ENCODE peak calls at places on chromosomes 2 and 18, in five cellular contexts. X is HepG2, W is K562, C is H1, Q is GM12878. B is an unnamed sample.

GRCh38 chr2:194842871-194843270 is 814.2 kb upstream of the SLC39A10 start:
- DNase-seq in X (no peak), Q (no peak), C (no peak), W (no peak), B (no peak)

GRCh38 chr2:54482725-54483124 is 26.6 kb downstream of the SPTBN1 start:
- DNase-seq in Q (no peak), C (no peak), W (no peak), X (peak), B (no peak)

GRCh38 chr2:215022418-215022817 is 116.0 kb downstream of the ABCA12 start:
- DNase-seq in C (no peak), Q (no peak), W (no peak), X (no peak), B (no peak)

GRCh38 chr18:13067966-13068365 is 76.8 kb downstream of the CEP192 start:
- DNase-seq in C (no peak), Q (no peak), X (no peak), W (no peak), B (no peak)

GRCh38 chr18:23131693-23132319 is 3.5 kb upstream of the CABLES1 start:
- DNase-seq in C (no peak), Q (peak), W (peak), X (peak), B (peak)

GRCh38 chr18:28735731-28736130 is 558.8 kb upstream of the CDH2 start:
- DNase-seq in X (no peak), Q (no peak), C (no peak), W (no peak), B (peak)

GRCh38 chr2:202108345-202108744 is 35.3 kb downstream of the KIAA2012 start:
- DNase-seq in X (no peak), W (no peak), C (no peak), Q (no peak), B (no peak)

GRCh38 chr2:64402876-64403275 is 51.1 kb upstream of the LGALSL start:
- DNase-seq in C (no peak), Q (no peak), X (no peak), W (peak), B (no peak)

GRCh38 chr2:219228026-219228744 is 1.3 kb downstream of the ATG9A start:
- DNase-seq in W (peak), Q (no peak), X (no peak), C (no peak), B (no peak)

GRCh38 chr2:26189751-26190150 is 16.9 kb downstream of the GAREM2 start:
- DNase-seq in Q (no peak), X (no peak), W (no peak), C (no peak), B (no peak)

GRCh38 chr2:16154061-16154460 is 213.7 kb downstream of the MYCN start:
- DNase-seq in C (no peak), W (no peak), X (no peak), Q (no peak), B (no peak)

GRCh38 chr2:1482981-1483380 is 69.7 kb downstream of the TPO start:
- DNase-seq in Q (no peak), W (no peak), C (no peak), X (no peak), B (no peak)

GRCh38 chr2:46183426-46183825 is 113.8 kb upstream of the EPAS1 start:
- DNase-seq in X (no peak), Q (no peak), W (no peak), C (no peak), B (no peak)

GRCh38 chr2:63851912-63852311 is 10.2 kb downstream of the UGP2 start:
- DNase-seq in Q (no peak), W (no peak), C (no peak), X (no peak), B (no peak)

GRCh38 chr18:6022840-6023239 is 127.5 kb upstream of the TMEM200C start:
- DNase-seq in C (peak), Q (no peak), W (no peak), X (no peak), B (no peak)

GRCh38 chr2:80930777-80931176 is 626.2 kb upstream of the LRRTM1 start:
- DNase-seq in W (no peak), C (no peak), X (no peak), Q (no peak), B (no peak)

GRCh38 chr2:164761737-164762460 is 79.7 kb downstream of the COBLL1 start:
- DNase-seq in W (no peak), C (no peak), Q (no peak), X (no peak), B (no peak)

GRCh38 chr18:34707670-34708069 is 2.4 kb upstream of the DTNA start:
- DNase-seq in Q (no peak), C (no peak), W (no peak), X (no peak), B (no peak)

GRCh38 chr2:127805491-127805890 is 5.5 kb downstream of the WDR33 start:
- DNase-seq in W (no peak), C (no peak), Q (no peak), X (no peak), B (no peak)

GRCh38 chr2:189933041-189933440 is 129.5 kb downstream of the MSTN start:
- DNase-seq in Q (no peak), X (no peak), W (no peak), C (no peak), B (no peak)
- H3K9ac ChIP-seq in Q (no peak), X (no peak), W (no peak), C (no peak), B (peak)

GRCh38 chr2:42314892-42315468 is 46.0 kb downstream of the COX7A2L start:
- DNase-seq in C (no peak), W (no peak), X (no peak), Q (no peak), B (no peak)
- TF ChIP-seq TAF1 in C (no peak), W (no peak), X (no peak), Q (no peak), B (no peak)

DNA sequence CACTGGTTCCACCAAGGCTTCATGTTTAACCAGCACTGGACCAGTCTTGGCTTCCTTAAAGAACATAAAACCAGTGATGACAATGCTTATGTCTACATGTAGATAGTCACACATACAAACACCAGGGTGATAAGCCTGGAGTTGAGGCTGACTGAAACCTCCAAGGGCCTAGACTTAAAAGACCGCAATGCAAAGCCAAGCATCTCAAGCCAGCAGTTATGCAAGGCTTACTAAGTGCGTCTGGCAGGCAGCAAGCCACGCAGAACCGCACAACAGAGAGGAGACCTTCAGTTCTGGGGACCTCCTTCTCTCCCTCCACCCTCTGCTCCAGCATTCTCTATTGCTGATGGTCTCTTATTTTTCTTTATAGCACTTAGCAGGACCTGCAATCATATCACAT is 63.2 kb upstream of the ACAA2 start:
- DNase-seq in C (no peak), X (no peak), Q (no peak), W (no peak), B (no peak)
- H3K9ac ChIP-seq in C (no peak), X (no peak), Q (no peak), W (no peak), B (no peak)

GRCh38 chr2:239602290-239603282 is 201.8 kb upstream of the HDAC4 start:
- DNase-seq in W (no peak), C (no peak), Q (no peak), X (no peak), B (no peak)
- TF ChIP-seq TAF1 in W (no peak), C (no peak), Q (no peak), X (no peak), B (no peak)

DNA sequence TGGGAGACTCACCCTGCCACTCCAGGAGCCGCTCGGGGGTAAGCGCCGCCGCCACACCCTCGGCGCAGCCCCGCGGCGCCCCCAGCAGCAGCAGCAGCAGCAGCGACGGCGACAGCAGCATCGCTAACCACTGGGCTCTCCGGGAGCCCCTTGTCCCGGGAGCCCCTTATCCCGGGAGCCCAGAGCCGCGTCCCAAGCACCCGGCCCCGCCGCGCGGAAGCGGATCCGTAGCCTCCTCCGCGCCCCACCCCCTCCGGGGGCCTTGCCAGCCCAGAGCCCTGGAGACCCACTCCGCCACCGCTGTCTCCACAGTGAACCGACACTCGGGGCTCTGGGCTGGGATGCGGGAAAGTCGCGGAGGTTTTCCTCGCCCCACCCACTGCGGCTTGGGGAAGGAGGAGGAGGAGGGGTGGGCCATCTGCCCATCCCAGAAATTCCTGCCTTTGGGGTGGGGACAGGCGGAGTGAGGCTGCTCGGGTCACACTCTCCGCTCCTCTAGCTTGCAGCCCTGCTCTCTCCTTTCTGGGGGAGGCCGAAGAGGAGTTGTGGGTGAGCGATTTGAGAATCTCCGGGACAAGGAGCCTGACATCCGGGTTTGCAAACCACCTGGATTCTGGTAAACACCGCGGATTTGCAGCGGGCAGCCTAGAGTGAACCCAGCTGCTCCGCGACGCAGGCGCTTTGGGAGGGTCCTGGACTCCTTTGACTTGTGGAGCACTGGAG is at the start of gene PLA2R1:
- DNase-seq in W (no peak), C (no peak), Q (no peak), X (no peak), B (no peak)
- H3K9ac ChIP-seq in W (no peak), C (peak), Q (no peak), X (no peak), B (no peak)

GRCh38 chr2:142112648-142113278 is 18.1 kb downstream of the LRP1B start:
- DNase-seq in W (no peak), Q (no peak), X (no peak), C (no peak), B (no peak)
- TF ChIP-seq TAF1 in W (no peak), Q (no peak), X (no peak), C (no peak), B (no peak)

GRCh38 chr18:35971661-35972196 is 750 bp upstream of the RMP24 start:
- DNase-seq in Q (no peak), X (peak), W (no peak), C (no peak), B (no peak)
- H3K9ac ChIP-seq in Q (peak), X (peak), W (peak), C (peak), B (peak)

DNA sequence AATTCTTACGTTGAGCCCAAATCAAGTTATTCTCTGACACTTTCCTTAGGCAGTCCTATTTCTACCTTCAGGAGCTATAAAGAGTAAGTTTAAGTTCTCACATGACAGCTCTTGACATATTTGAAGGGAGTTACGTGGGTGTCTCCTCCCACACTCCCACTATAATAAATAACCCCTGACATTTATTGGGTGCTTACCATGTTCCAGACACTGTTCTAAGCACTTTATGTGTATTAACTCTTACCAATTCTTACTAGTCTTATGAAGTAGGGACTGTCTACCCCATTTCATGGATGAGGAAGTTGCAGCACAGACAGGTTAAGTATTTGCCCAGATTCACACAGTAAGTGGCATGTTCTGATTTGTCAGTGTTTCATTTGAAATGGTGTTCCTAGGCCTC is 17.9 kb downstream of the PLCL1 start:
- DNase-seq in Q (no peak), X (no peak), W (no peak), C (no peak), B (no peak)
- TF ChIP-seq TAF1 in Q (no peak), X (no peak), W (no peak), C (no peak), B (no peak)

DNA sequence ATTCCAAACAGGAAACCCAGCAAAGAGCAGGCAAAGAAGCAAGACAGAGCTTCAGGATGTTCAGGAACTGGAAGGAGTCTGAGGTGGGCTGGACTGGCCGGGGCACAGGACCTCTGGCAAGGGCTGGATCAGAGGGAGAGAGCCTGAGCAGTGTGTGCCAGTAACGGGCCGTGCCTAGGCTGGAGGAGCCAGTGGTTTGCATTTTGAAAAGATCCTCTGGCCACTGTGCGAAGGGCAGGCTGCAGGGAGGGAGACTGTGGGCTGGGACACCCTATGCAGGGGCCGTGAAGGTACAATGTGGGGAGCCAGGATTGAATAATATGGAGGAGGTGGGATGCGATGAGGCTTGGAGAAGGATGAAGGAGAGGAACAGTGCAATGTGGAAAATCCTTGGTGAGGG is 6.2 kb upstream of the SDC1 start:
- DNase-seq in Q (no peak), C (no peak), X (no peak), W (no peak), B (no peak)
- H3K9ac ChIP-seq in Q (no peak), C (no peak), X (no peak), W (peak), B (no peak)

B was measured in SK-N-SH.